ENCODE peak calls at places on chromosomes 13 and 19, in five cellular contexts. J is brain microvascular endothelial cell; B is OCI-LY7; W is CD8-positive, alpha-beta T cell; H is body of pancreas. O is an unnamed sample.

GRCh38 chr13:110416131-110416584 is 109.1 kb downstream of the COL4A2 start:
- DNase-seq in W (no peak), J (no peak), B (no peak), H (no peak), O (no peak)

GRCh38 chr19:35063940-35064818 is 22.7 kb downstream of the HPN start:
- DNase-seq in W (no peak), J (peak; percentile 29), H (no peak), B (no peak), O (no peak)

GRCh38 chr13:53445682-53446081 is 417.1 kb downstream of the OLFM4 start:
- DNase-seq in J (no peak), W (no peak), B (no peak), H (no peak), O (no peak)

GRCh38 chr13:40793339-40793738 is 3.9 kb downstream of the SLC25A15 start:
- DNase-seq in B (no peak), W (no peak), H (no peak), J (no peak), O (no peak)

GRCh38 chr19:56191115-56191514 is 6.5 kb downstream of the ZSCAN5B start:
- DNase-seq in H (no peak), B (no peak), W (no peak), J (no peak), O (no peak)

GRCh38 chr13:27619711-27620376 is 485 bp downstream of the LNX2 start:
- DNase-seq in W (peak; percentile 37), H (no peak), B (peak; percentile 68), J (peak; percentile 11), O (no peak)

GRCh38 chr13:37656247-37656940 is 57.8 kb upstream of the POSTN start:
- DNase-seq in J (peak; percentile 95), H (no peak), B (no peak), W (no peak), O (no peak)

GRCh38 chr19:3409346-3410064 is 43.1 kb downstream of the NFIC start:
- DNase-seq in J (no peak), W (no peak), H (peak; percentile 53), B (no peak), O (no peak)

GRCh38 chr19:33778089-33778791 is 18.4 kb upstream of the KCTD15 start:
- DNase-seq in W (peak; percentile 76), J (peak; percentile 37), B (peak; percentile 82), H (peak; percentile 87), O (peak; percentile 95)

GRCh38 chr19:16457195-16457953 is 14.4 kb downstream of the EPS15L1 start:
- DNase-seq in J (no peak), B (no peak), W (no peak), H (no peak), O (peak; percentile 54)

GRCh38 chr19:13830761-13831481 is 35.7 kb downstream of the ZSWIM4 start:
- DNase-seq in H (no peak), B (no peak), J (no peak), W (no peak), O (no peak)

GRCh38 chr13:113547248-113547971 is 37.1 kb upstream of the TFDP1 start:
- DNase-seq in H (peak; percentile 8), W (no peak), J (no peak), B (no peak), O (no peak)

GRCh38 chr19:23789246-23789645 is 30.6 kb upstream of the ZNF681 start:
- DNase-seq in B (no peak), H (no peak), W (no peak), J (no peak), O (no peak)

GRCh38 chr13:75318138-75318833 is 163.7 kb downstream of the TBC1D4 start:
- DNase-seq in W (no peak), H (no peak), B (no peak), J (no peak), O (no peak)

GRCh38 chr13:24389506-24389905 is 80.1 kb downstream of the C1QTNF9 start:
- DNase-seq in B (no peak), W (no peak), H (no peak), J (no peak), O (no peak)

GRCh38 chr13:53336441-53337160 is 308.0 kb downstream of the OLFM4 start:
- DNase-seq in B (no peak), W (no peak), H (no peak), J (no peak), O (no peak)

GRCh38 chr13:50375792-50376191 is 360.5 kb downstream of the KCNRG start:
- DNase-seq in W (no peak), B (peak; percentile 39), J (peak; percentile 62), H (no peak), O (no peak)

GRCh38 chr19:55667958-55668357 is 7.1 kb upstream of the EPN1 start:
- DNase-seq in B (no peak), H (no peak), J (no peak), W (no peak), O (no peak)

GRCh38 chr19:52520013-52520412 is 7.5 kb upstream of the ZNF808 start:
- DNase-seq in H (no peak), W (no peak), J (no peak), B (no peak), O (no peak)

GRCh38 chr19:52778811-52779210 is 7.8 kb downstream of the ZNF600 start:
- DNase-seq in B (no peak), H (no peak), W (peak; percentile 46), J (peak; percentile 0), O (no peak)

GRCh38 chr13:59024434-59024833 is 1139.3 kb downstream of the DIAPH3 start:
- DNase-seq in W (no peak), H (no peak), J (peak; percentile 9), B (no peak), O (no peak)

GRCh38 chr19:35903550-35904179 is 1.3 kb downstream of the HCST start:
- DNase-seq in B (peak; percentile 96), J (peak; percentile 54), W (peak; percentile 95), H (peak; percentile 41), O (peak; percentile 64)

GRCh38 chr13:110307697-110308376 is 753 bp downstream of the COL4A2 start:
- DNase-seq in J (no peak), H (no peak), B (no peak), W (no peak), O (peak; percentile 55)

GRCh38 chr19:12721656-12722565 is 1.8 kb downstream of the TNPO2 start:
- DNase-seq in B (peak; percentile 64), H (peak; percentile 63), J (peak; percentile 41), W (peak; percentile 56), O (peak; percentile 81)

GRCh38 chr13:51717786-51718398 is 86.1 kb downstream of the DHRS12 start:
- DNase-seq in B (no peak), H (no peak), J (no peak), W (no peak), O (no peak)

GRCh38 chr13:72144625-72145024 is 277.6 kb upstream of the DACH1 start:
- DNase-seq in J (no peak), B (no peak), H (no peak), W (no peak), O (no peak)

GRCh38 chr13:77002590-77003190 is 10.8 kb downstream of the CLN5 start:
- DNase-seq in J (no peak), W (no peak), H (no peak), B (peak; percentile 30), O (no peak)

GRCh38 chr13:79709526-79709925 is 228.6 kb downstream of the NDFIP2 start:
- DNase-seq in J (no peak), W (no peak), B (no peak), H (no peak), O (no peak)

GRCh38 chr13:95447766-95448165 is 104.8 kb upstream of the CLDN10 start:
- DNase-seq in H (no peak), W (no peak), J (no peak), B (no peak), O (no peak)

GRCh38 chr19:18153555-18154134 is 682 bp downstream of the PIK3R2 start:
- DNase-seq in B (peak; percentile 38), W (peak; percentile 30), H (no peak), J (no peak), O (peak; percentile 49)

GRCh38 chr13:73715910-73716257 is 418.3 kb downstream of the KLF12 start:
- DNase-seq in W (no peak), J (no peak), H (no peak), B (no peak), O (no peak)

GRCh38 chr19:15550847-15551182 is 42.5 kb downstream of the CYP4F22 start:
- DNase-seq in W (peak; percentile 32), H (no peak), B (no peak), J (no peak), O (no peak)

GRCh38 chr13:100835695-100836094 is 161.1 kb upstream of the TMTC4 start:
- DNase-seq in W (no peak), J (no peak), H (no peak), B (no peak), O (no peak)

GRCh38 chr13:77022341-77022740 is 4.6 kb downstream of the FBXL3 start:
- DNase-seq in B (no peak), W (no peak), J (peak; percentile 33), H (no peak), O (no peak)

GRCh38 chr19:54160182-54160811 is 776 bp upstream of the LENG1 start:
- DNase-seq in H (no peak), B (no peak), W (no peak), J (no peak), O (no peak)

GRCh38 chr13:31699650-31700049 is 39.7 kb upstream of the RXFP2 start:
- DNase-seq in J (no peak), H (no peak), B (peak; percentile 1), W (no peak), O (no peak)
- TF ChIP-seq CTCF in J (peak; percentile 56), H (no peak), B (peak; percentile 20), W (no peak), O (no peak)

DNA sequence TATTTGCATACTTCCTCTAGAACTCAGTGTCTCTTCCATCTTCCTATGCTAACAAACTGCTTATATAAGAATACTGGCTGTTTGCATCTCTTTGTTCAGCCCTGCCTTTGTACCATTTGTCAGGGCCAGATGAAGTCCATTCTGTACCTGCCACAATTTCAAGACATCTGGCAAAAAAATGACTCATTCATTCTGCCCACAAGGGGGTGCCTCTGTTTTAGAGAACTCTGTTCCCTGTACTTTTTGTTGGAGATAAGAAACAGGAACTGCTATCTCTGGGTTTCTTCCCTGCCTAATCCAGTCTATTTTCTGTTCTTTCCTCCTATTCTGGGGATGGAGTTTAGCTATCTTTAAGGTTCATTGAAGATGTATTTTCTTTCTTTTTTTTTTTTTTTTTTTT is 23.0 kb downstream of the ZNF568 start:
- DNase-seq in W (no peak), B (peak; percentile 8), J (no peak), H (no peak), O (no peak)
- TF ChIP-seq CTCF in W (no peak), B (peak; percentile 56), J (no peak), H (no peak), O (no peak)

DNA sequence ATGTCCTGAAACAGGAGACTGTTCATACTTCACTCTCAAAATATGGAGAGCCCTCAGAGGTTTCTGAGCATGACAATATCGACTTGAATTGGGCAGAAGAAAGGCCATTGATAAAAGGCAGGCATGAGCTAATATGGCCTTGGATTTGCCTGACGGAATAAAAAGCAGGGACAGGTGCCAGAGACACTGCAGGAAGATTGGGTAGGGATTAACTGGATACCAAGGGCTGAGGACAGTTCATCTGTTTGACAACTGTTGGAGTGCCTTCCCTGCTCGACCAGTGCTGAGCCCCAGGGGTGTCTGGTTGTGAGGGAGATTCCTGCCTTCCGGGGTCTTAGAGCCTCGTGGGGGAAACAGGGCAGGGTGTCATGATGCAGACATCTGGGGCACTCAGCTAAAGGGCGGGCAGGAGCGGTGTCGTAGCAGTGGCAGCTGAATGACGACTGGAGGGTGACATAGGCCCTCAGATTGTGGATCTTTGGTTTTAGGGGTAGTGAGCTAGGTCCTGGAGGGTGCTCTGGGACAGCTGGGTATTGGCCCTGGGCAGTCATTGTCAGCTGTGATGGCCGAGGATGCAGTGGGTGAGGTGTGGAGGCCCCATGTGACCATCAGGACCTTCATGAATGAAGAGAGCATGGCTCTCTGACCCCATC is 12.3 kb downstream of the GATAD2A start:
- DNase-seq in W (no peak), B (no peak), J (no peak), H (no peak), O (no peak)
- TF ChIP-seq CTCF in W (no peak), B (no peak), J (no peak), H (no peak), O (no peak)

GRCh38 chr19:383922-384800 is 24.8 kb downstream of the C2CD4C start:
- DNase-seq in H (peak; percentile 38), J (no peak), B (no peak), W (no peak), O (peak; percentile 65)
- TF ChIP-seq CTCF in H (peak; percentile 60), J (peak; percentile 68), B (peak; percentile 25), W (peak; percentile 32), O (peak; percentile 73)

O was measured in nephron progenitor cell.